ENCODE peak calls at places on chromosome 2, in five cellular contexts. F, R, X, M and V are unnamed samples. For H3K4me1 and H4K20me1, the result is how much of the 10 kb centered on the place peaks cover.

GRCh38 chr2:59490994-59491393 is 1062.5 kb downstream of the BCL11A start:
- DNase-seq in F (no peak), R (no peak), X (no peak), M (no peak), V (no peak)

GRCh38 chr2:5690718-5691658 is 1.2 kb upstream of the SOX11 start:
- DNase-seq in F (no peak), R (no peak), X (no peak), M (peak), V (no peak)

GRCh38 chr2:715847-716573 is 38.8 kb upstream of the TMEM18 start:
- DNase-seq in F (peak), R (no peak), X (no peak), M (peak), V (peak)

GRCh38 chr2:151782378-151783132 is 45.7 kb downstream of the ARL5A start:
- DNase-seq in F (no peak), R (no peak), X (peak), M (no peak), V (no peak)

GRCh38 chr2:240992572-240993291 is 5.7 kb upstream of the SNED1 start:
- DNase-seq in F (no peak), R (no peak), X (no peak), M (no peak), V (no peak)

GRCh38 chr2:110755494-110756078 is 23.2 kb downstream of the ACOXL start:
- DNase-seq in F (no peak), R (no peak), X (no peak), M (no peak), V (peak)

GRCh38 chr2:32289165-32290054 is 11.7 kb downstream of the YIPF4 start:
- DNase-seq in F (peak), R (peak), X (no peak), M (no peak), V (no peak)

GRCh38 chr2:27737676-27738348 is 33.7 kb upstream of the MRPL33 start:
- DNase-seq in F (no peak), R (peak), X (no peak), M (no peak), V (no peak)

GRCh38 chr2:12709207-12709522 is 7.6 kb upstream of the TRIB2 start:
- DNase-seq in F (no peak), R (no peak), X (no peak), M (no peak), V (no peak)

GRCh38 chr2:24009680-24010476 is at the start of gene MFSD2B:
- DNase-seq in F (no peak), R (no peak), X (peak), M (peak), V (no peak)

GRCh38 chr2:209422191-209422754 is 1.6 kb upstream of the MAP2 start:
- DNase-seq in F (no peak), R (no peak), X (no peak), M (no peak), V (no peak)

GRCh38 chr2:134260726-134261125 is 6.9 kb downstream of the MGAT5 start:
- DNase-seq in F (no peak), R (no peak), X (no peak), M (no peak), V (no peak)

GRCh38 chr2:237564526-237565131 is 1.7 kb upstream of the PRLH start:
- DNase-seq in F (no peak), R (no peak), X (no peak), M (no peak), V (no peak)

GRCh38 chr2:33158482-33159003 is 211.8 kb downstream of the LTBP1 start:
- DNase-seq in F (no peak), R (no peak), X (no peak), M (no peak), V (no peak)

GRCh38 chr2:240655931-240656886 is 26.5 kb downstream of the AQP12B start:
- DNase-seq in F (no peak), R (no peak), X (no peak), M (no peak), V (no peak)

GRCh38 chr2:241548451-241548835 is 10.1 kb upstream of the BOK start:
- DNase-seq in F (no peak), R (no peak), X (no peak), M (no peak), V (no peak)

GRCh38 chr2:45014016-45014702 is 4.9 kb upstream of the SIX2 start:
- DNase-seq in F (no peak), R (no peak), X (peak), M (peak), V (no peak)

GRCh38 chr2:138415891-138416494 is 85.6 kb upstream of the SPOPL start:
- DNase-seq in F (no peak), R (no peak), X (no peak), M (no peak), V (no peak)

GRCh38 chr2:155318710-155319109 is 620.2 kb downstream of the KCNJ3 start:
- DNase-seq in F (no peak), R (no peak), X (no peak), M (no peak), V (no peak)

GRCh38 chr2:120863661-120864320 is 128.1 kb downstream of the GLI2 start:
- DNase-seq in F (peak), R (no peak), X (peak), M (no peak), V (no peak)

GRCh38 chr2:168096158-168096557 is 151.2 kb downstream of the STK39 start:
- DNase-seq in F (no peak), R (no peak), X (no peak), M (no peak), V (no peak)

GRCh38 chr2:85663684-85664565 is 4.1 kb downstream of the SFTPB start:
- DNase-seq in F (no peak), R (no peak), X (no peak), M (no peak), V (no peak)

GRCh38 chr2:218398437-218399390 is 954 bp upstream of the CTDSP1 start:
- DNase-seq in F (peak), R (no peak), X (peak), M (peak), V (peak)

GRCh38 chr2:10166489-10167295 is 44.2 kb downstream of the RRM2 start:
- DNase-seq in F (no peak), R (no peak), X (no peak), M (no peak), V (no peak)

GRCh38 chr2:230412369-230412706 is 3.7 kb upstream of the SP100 start:
- DNase-seq in F (no peak), R (no peak), X (no peak), M (no peak), V (no peak)
- H3K4me1 ChIP-seq in F (under half), R (under half), X (under half), M (under half), V (under half)

GRCh38 chr2:84548303-84548702 is 32.0 kb downstream of the DNAH6 start:
- DNase-seq in F (no peak), R (no peak), X (no peak), M (no peak), V (no peak)
- H3K9ac ChIP-seq in F (no peak), R (no peak), X (no peak), M (no peak), V (no peak)

DNA sequence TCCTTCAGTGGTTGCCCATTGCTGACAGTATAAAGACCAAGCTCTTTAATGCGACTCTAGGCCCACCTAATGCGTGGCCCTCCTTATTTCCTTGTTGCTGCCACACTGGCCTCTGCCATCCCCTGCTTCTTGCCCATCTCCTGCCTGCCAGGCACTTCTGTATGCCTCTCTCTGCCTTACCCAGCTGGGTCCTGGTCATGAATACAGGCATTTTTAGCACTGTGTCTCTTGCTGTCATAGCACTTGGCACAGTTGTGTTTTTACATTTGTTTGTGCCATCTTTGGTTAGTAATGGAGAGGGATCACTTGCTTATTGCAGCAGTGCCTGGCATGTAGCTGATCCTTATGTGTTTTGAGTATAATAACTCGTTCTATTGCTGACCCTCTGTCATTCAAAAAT is 38.7 kb downstream of the MAP4K4 start:
- DNase-seq in F (no peak), R (no peak), X (no peak), M (no peak), V (no peak)
- H4K20me1 ChIP-seq in F (under half), R (under half), X (under half), M (half or more), V (under half)

DNA sequence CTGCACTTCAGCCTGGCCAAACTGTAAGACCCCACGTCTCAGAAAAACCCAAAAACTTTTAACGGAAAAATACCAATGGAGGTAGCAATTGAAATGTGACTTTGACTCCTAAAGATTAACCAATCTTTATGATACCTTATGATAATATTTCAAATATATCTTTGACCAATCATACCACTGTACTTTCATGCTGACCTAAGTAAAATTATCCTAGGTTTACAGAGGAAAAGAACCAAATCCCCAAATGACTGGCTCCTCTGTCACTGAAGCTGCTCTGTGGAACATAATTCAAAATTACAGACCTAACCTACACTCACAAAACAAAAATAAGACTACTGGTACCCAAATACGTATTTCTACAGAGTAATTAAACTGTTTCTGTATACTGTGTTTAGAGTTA is 7.7 kb upstream of the STPG4 start:
- DNase-seq in F (no peak), R (no peak), X (no peak), M (no peak), V (no peak)
- H3K4me1 ChIP-seq in F (under half), R (under half), X (under half), M (under half), V (under half)

GRCh38 chr2:196165016-196165415 is 6.4 kb downstream of the STK17B start:
- DNase-seq in F (no peak), R (no peak), X (no peak), M (no peak), V (no peak)
- H3K9ac ChIP-seq in F (no peak), R (no peak), X (no peak), M (no peak), V (no peak)

DNA sequence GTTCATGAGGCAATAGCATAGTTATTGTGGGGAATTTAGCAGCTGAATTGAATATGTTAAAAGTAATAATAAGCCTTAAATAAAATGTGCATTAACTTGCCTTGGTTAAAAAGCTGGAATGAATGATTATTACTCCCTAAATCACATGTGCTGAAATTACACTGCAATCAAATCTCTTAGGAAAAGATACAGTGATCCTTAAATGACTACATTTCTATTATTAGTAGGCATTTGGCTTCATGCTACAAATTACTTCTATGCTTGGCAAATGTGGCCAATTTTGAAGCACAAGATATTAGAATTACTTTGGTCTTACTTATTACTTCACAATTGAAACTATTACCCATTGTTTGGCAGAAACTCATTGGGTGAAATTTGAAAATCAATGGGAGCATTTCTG is 5.4 kb downstream of the RND3 start:
- DNase-seq in F (no peak), R (peak), X (no peak), M (no peak), V (no peak)
- H4K20me1 ChIP-seq in F (under half), R (under half), X (under half), M (under half), V (under half)